ENCODE peak calls at places on chromosome 21, in five cellular contexts. One of them, this sample, is unnamed.

GRCh38 chr21:15692711-15693110 is 37.1 kb upstream of the USP25 start:
- DNase-seq in spleen: no peak
- DNase-seq in fibroblast of the aortic adventitia: no peak
- DNase-seq in astrocyte of the cerebellum: no peak
- DNase-seq in MM.1S: no peak
- DNase-seq in this sample: peak

GRCh38 chr21:21101911-21102310 is 103.7 kb downstream of the NCAM2 start:
- DNase-seq in spleen: no peak
- DNase-seq in fibroblast of the aortic adventitia: peak
- DNase-seq in astrocyte of the cerebellum: peak
- DNase-seq in MM.1S: peak
- DNase-seq in this sample: peak

GRCh38 chr21:29730281-29730680 is 209.5 kb downstream of the GRIK1 start:
- DNase-seq in spleen: no peak
- DNase-seq in fibroblast of the aortic adventitia: peak
- DNase-seq in astrocyte of the cerebellum: no peak
- DNase-seq in MM.1S: no peak
- DNase-seq in this sample: no peak

GRCh38 chr21:17506936-17507335 is 5.9 kb upstream of the CXADR start:
- DNase-seq in spleen: no peak
- DNase-seq in fibroblast of the aortic adventitia: no peak
- DNase-seq in astrocyte of the cerebellum: no peak
- DNase-seq in MM.1S: no peak
- DNase-seq in this sample: no peak

GRCh38 chr21:39633770-39634181 is 21.0 kb downstream of the B3GALT5 start:
- DNase-seq in spleen: no peak
- DNase-seq in fibroblast of the aortic adventitia: peak
- DNase-seq in astrocyte of the cerebellum: peak
- DNase-seq in MM.1S: no peak
- DNase-seq in this sample: peak

GRCh38 chr21:25501996-25502665 is 105.2 kb downstream of the MRPL39 start:
- DNase-seq in spleen: no peak
- DNase-seq in fibroblast of the aortic adventitia: peak
- DNase-seq in astrocyte of the cerebellum: no peak
- DNase-seq in MM.1S: no peak
- DNase-seq in this sample: no peak

GRCh38 chr21:29217818-29218252 is 80.9 kb upstream of the BACH1 start:
- DNase-seq in spleen: no peak
- DNase-seq in fibroblast of the aortic adventitia: peak
- DNase-seq in astrocyte of the cerebellum: peak
- DNase-seq in MM.1S: no peak
- DNase-seq in this sample: peak

GRCh38 chr21:43869486-43870325 is 4.7 kb downstream of the AGPAT3 start:
- DNase-seq in spleen: peak
- DNase-seq in fibroblast of the aortic adventitia: no peak
- DNase-seq in astrocyte of the cerebellum: no peak
- DNase-seq in MM.1S: no peak
- DNase-seq in this sample: no peak

GRCh38 chr21:39647476-39647875 is 34.7 kb downstream of the B3GALT5 start:
- DNase-seq in spleen: no peak
- DNase-seq in fibroblast of the aortic adventitia: no peak
- DNase-seq in astrocyte of the cerebellum: peak
- DNase-seq in MM.1S: no peak
- DNase-seq in this sample: peak

GRCh38 chr21:33885158-33885514 is 30.5 kb downstream of the ATP5PO start:
- DNase-seq in spleen: no peak
- DNase-seq in fibroblast of the aortic adventitia: no peak
- DNase-seq in astrocyte of the cerebellum: no peak
- DNase-seq in MM.1S: no peak
- DNase-seq in this sample: no peak
- H3K4me3 ChIP-seq in spleen: no peak
- H3K4me3 ChIP-seq in fibroblast of the aortic adventitia: no peak
- H3K4me3 ChIP-seq in astrocyte of the cerebellum: peak
- H3K4me3 ChIP-seq in MM.1S: no peak
- H3K4me3 ChIP-seq in this sample: no peak

GRCh38 chr21:34889537-34890257 is 159.4 kb downstream of the RUNX1 start:
- DNase-seq in spleen: peak
- DNase-seq in fibroblast of the aortic adventitia: peak
- DNase-seq in astrocyte of the cerebellum: no peak
- DNase-seq in MM.1S: peak
- DNase-seq in this sample: peak

GRCh38 chr21:34890258-34890723 is 158.8 kb downstream of the RUNX1 start:
- DNase-seq in spleen: no peak
- DNase-seq in fibroblast of the aortic adventitia: no peak
- DNase-seq in astrocyte of the cerebellum: no peak
- DNase-seq in MM.1S: no peak
- DNase-seq in this sample: no peak

GRCh38 chr21:34892196-34892595 is 156.9 kb downstream of the RUNX1 start:
- DNase-seq in spleen: no peak
- DNase-seq in fibroblast of the aortic adventitia: peak
- DNase-seq in astrocyte of the cerebellum: no peak
- DNase-seq in MM.1S: peak
- DNase-seq in this sample: peak

GRCh38 chr21:34890724-34891609 is 158.1 kb downstream of the RUNX1 start:
- DNase-seq in spleen: peak
- DNase-seq in fibroblast of the aortic adventitia: peak
- DNase-seq in astrocyte of the cerebellum: no peak
- DNase-seq in MM.1S: no peak
- DNase-seq in this sample: peak

DNA sequence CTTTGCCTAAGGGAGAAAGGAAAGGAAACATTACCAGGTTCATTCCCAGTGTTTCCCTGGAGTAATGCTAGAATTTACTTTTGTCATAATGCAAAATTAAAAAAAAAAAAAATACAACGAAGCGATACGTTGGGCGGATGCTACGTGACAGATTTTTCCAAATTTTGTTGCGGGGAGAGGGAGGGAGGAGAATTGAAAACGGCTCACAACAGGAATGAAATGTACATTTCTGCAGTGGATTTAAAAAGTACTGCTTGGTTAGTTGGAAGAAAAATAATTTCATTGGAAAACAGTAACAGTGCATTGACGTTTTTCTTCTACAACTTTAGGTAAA is 157.5 kb downstream of the RUNX1 start:
- DNase-seq in spleen: no peak
- DNase-seq in fibroblast of the aortic adventitia: no peak
- DNase-seq in astrocyte of the cerebellum: no peak
- DNase-seq in MM.1S: no peak
- DNase-seq in this sample: no peak
- H3K4me3 ChIP-seq in spleen: peak
- H3K4me3 ChIP-seq in fibroblast of the aortic adventitia: peak
- H3K4me3 ChIP-seq in astrocyte of the cerebellum: peak
- H3K4me3 ChIP-seq in MM.1S: no peak
- H3K4me3 ChIP-seq in this sample: peak

GRCh38 chr21:46424621-46425020 is 34.1 kb upstream of the DIP2A start:
- DNase-seq in spleen: peak
- DNase-seq in fibroblast of the aortic adventitia: no peak
- DNase-seq in astrocyte of the cerebellum: no peak
- DNase-seq in MM.1S: no peak
- DNase-seq in this sample: no peak
- H3K4me3 ChIP-seq in spleen: no peak
- H3K4me3 ChIP-seq in fibroblast of the aortic adventitia: no peak
- H3K4me3 ChIP-seq in astrocyte of the cerebellum: no peak
- H3K4me3 ChIP-seq in MM.1S: no peak
- H3K4me3 ChIP-seq in this sample: no peak

DNA sequence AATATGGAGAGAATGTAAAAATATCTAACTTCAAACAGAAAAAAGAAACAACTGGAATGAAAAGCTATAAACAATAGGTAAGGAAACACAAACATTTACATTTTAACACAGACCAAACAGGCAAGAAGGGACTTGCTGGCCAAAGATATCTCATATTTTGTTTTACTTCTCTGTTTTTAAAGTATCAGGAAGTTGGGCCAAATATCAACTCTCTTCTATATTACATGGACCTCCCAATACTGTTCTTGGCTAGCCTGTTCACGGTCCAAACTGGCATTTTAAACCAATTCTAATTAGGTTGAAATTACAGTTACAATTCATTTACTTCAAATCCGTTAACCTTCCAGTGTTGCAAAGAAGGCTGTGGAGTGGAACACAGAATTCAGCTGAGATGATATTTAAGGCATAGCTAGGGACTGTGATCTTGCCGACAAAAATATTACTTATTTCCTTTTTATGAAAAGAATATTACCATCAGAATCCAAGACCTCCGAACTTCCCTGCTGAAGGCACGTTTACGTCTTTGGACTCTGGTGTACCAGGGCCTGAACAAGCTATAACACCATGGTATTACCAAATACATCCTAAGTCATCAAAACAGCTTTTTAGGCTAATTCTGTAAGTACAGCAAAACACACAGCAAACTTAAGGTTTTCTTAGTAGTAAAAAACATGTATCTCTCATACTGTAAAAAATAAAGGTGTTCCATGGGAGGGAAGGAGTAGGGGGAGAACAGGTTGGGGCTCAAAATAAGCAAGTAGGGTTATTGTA is 165.4 kb downstream of the RUNX1 start:
- DNase-seq in spleen: no peak
- DNase-seq in fibroblast of the aortic adventitia: no peak
- DNase-seq in astrocyte of the cerebellum: no peak
- DNase-seq in MM.1S: no peak
- DNase-seq in this sample: peak
- H3K4me3 ChIP-seq in spleen: peak
- H3K4me3 ChIP-seq in fibroblast of the aortic adventitia: peak
- H3K4me3 ChIP-seq in astrocyte of the cerebellum: peak
- H3K4me3 ChIP-seq in MM.1S: no peak
- H3K4me3 ChIP-seq in this sample: peak

DNA sequence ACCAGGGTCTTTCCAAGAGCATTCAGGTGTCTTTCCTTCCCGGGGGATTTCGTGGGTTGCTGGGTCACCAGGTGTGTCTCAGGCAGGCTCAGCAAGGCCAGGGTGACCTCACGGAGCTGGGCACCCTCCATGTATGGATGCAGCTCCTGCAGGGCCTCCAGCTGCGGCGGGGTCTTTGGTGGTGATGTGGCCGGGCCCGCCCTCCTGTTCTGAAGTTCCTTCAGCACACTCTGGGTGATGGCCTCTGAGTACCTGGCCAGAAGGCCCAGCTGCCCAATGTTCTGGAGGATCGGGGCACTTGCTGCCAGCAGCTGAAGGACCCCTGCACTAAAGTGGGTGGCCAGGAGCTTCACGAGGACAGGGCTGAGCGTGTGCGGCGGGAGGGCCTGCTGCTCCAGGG is 45.5 kb downstream of the URB1 start:
- DNase-seq in spleen: no peak
- DNase-seq in fibroblast of the aortic adventitia: no peak
- DNase-seq in astrocyte of the cerebellum: no peak
- DNase-seq in MM.1S: no peak
- DNase-seq in this sample: no peak
- H3K4me3 ChIP-seq in spleen: no peak
- H3K4me3 ChIP-seq in fibroblast of the aortic adventitia: no peak
- H3K4me3 ChIP-seq in astrocyte of the cerebellum: no peak
- H3K4me3 ChIP-seq in MM.1S: no peak
- H3K4me3 ChIP-seq in this sample: no peak

DNA sequence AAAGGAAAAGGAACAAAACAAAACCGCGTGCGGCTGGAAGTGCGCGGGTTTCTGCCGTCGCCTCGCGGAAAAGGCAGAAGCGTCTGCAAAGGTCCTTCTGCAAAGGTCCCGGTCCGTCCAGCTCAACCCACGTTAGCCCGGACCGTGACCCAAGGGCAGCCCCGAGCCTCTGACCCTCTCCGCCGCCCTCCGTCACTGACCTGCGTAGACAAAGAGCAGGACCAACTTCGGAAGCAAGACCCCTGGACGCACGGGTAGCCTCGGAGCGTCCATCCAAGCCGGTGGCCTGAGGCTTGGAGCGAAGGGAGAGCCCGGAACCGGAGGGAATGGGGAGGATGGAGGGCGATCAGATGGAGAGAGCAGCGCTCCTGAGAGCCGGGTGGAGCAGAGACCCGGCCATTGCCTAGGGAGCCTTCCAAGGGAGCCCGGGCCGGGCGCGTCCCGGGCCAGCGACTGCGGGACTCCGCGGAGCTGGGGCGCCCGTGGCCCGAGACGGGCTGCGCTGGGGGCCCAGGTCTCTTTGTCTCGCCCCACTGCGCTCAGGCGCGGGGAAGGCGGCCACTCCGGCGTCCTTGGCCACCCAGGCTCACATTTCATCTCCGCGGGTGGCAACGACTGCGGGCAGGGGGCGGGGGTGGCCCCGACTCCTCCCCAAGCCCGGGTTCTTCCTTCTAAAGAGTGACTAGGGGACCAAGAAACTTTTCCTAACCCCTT is at the start of gene CYYR1:
- DNase-seq in spleen: peak
- DNase-seq in fibroblast of the aortic adventitia: no peak
- DNase-seq in astrocyte of the cerebellum: peak
- DNase-seq in MM.1S: no peak
- DNase-seq in this sample: peak
- H3K4me3 ChIP-seq in spleen: peak
- H3K4me3 ChIP-seq in fibroblast of the aortic adventitia: no peak
- H3K4me3 ChIP-seq in astrocyte of the cerebellum: peak
- H3K4me3 ChIP-seq in MM.1S: no peak
- H3K4me3 ChIP-seq in this sample: peak

DNA sequence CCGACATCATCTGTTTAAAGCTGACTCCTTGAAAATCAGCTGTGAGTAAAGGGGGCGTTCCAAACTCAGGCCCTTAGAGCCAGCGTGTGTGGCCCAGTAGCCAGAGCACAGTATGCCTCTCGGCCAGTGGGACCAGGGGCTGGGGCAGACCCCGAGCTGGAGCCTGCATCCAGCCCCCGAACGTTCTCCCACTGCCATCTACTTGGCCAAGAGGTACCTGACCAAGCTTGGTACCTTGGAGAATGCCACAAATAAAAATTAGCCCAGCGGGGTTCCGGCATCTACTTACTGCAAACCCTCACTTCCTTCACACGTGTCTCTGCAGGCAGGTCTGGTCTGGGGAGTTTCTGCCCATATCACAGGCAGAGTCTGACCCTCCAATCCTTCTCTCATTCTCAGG is 56.7 kb upstream of the COL6A2 start:
- DNase-seq in spleen: no peak
- DNase-seq in fibroblast of the aortic adventitia: no peak
- DNase-seq in astrocyte of the cerebellum: no peak
- DNase-seq in MM.1S: no peak
- DNase-seq in this sample: no peak
- H3K4me3 ChIP-seq in spleen: no peak
- H3K4me3 ChIP-seq in fibroblast of the aortic adventitia: no peak
- H3K4me3 ChIP-seq in astrocyte of the cerebellum: no peak
- H3K4me3 ChIP-seq in MM.1S: no peak
- H3K4me3 ChIP-seq in this sample: no peak